ENCODE peak calls at places on chromosomes 5 and 9, in six cellular contexts. One of them, this sample, is unnamed.
A peak's percentile ranks its signal among the peaks of the same experiment; 100 is the strongest.

GRCh38 chr5:72066658-72067057 is 40.6 kb upstream of the MAP1B start:
- DNase-seq in suprapubic skin: no peak
- DNase-seq in upper lobe of left lung: no peak
- DNase-seq in tibial nerve: no peak
- DNase-seq in H1: no peak
- DNase-seq in lower leg skin: no peak
- DNase-seq in this sample: no peak

GRCh38 chr5:78530342-78531096 is 118.1 kb downstream of the LHFPL2 start:
- DNase-seq in suprapubic skin: no peak
- DNase-seq in upper lobe of left lung: no peak
- DNase-seq in tibial nerve: no peak
- DNase-seq in H1: no peak
- DNase-seq in lower leg skin: no peak
- DNase-seq in this sample: no peak

GRCh38 chr5:77518304-77518703 is 26.2 kb upstream of the WDR41 start:
- DNase-seq in suprapubic skin: no peak
- DNase-seq in upper lobe of left lung: no peak
- DNase-seq in tibial nerve: no peak
- DNase-seq in H1: no peak
- DNase-seq in lower leg skin: no peak
- DNase-seq in this sample: no peak

GRCh38 chr9:12666813-12667212 is 26.4 kb upstream of the TYRP1 start:
- DNase-seq in suprapubic skin: no peak
- DNase-seq in upper lobe of left lung: no peak
- DNase-seq in tibial nerve: no peak
- DNase-seq in H1: no peak
- DNase-seq in lower leg skin: no peak
- DNase-seq in this sample: no peak

GRCh38 chr5:137051165-137051564 is 448.0 kb downstream of the SPOCK1 start:
- DNase-seq in suprapubic skin: no peak
- DNase-seq in upper lobe of left lung: no peak
- DNase-seq in tibial nerve: no peak
- DNase-seq in H1: no peak
- DNase-seq in lower leg skin: no peak
- DNase-seq in this sample: no peak

GRCh38 chr9:69253057-69253456 is 72.0 kb upstream of the ENTREP1 start:
- DNase-seq in suprapubic skin: no peak
- DNase-seq in upper lobe of left lung: no peak
- DNase-seq in tibial nerve: no peak
- DNase-seq in H1: no peak
- DNase-seq in lower leg skin: no peak
- DNase-seq in this sample: peak; percentile 78

GRCh38 chr5:109080896-109081295 is 328.9 kb downstream of the PJA2 start:
- DNase-seq in suprapubic skin: no peak
- DNase-seq in upper lobe of left lung: no peak
- DNase-seq in tibial nerve: no peak
- DNase-seq in H1: no peak
- DNase-seq in lower leg skin: no peak
- DNase-seq in this sample: no peak

GRCh38 chr9:133160742-133161541 is 2.8 kb downstream of the GBGT1 start:
- DNase-seq in suprapubic skin: no peak
- DNase-seq in upper lobe of left lung: no peak
- DNase-seq in tibial nerve: peak; percentile 80
- DNase-seq in H1: no peak
- DNase-seq in lower leg skin: peak; percentile 95
- DNase-seq in this sample: peak; percentile 64

GRCh38 chr9:5612187-5612535 is 16.7 kb upstream of the RIC1 start:
- DNase-seq in suprapubic skin: no peak
- DNase-seq in upper lobe of left lung: no peak
- DNase-seq in tibial nerve: no peak
- DNase-seq in H1: no peak
- DNase-seq in lower leg skin: no peak
- DNase-seq in this sample: no peak

GRCh38 chr5:130333089-130333488 is 428.8 kb downstream of the CHSY3 start:
- DNase-seq in suprapubic skin: no peak
- DNase-seq in upper lobe of left lung: no peak
- DNase-seq in tibial nerve: no peak
- DNase-seq in H1: no peak
- DNase-seq in lower leg skin: no peak
- DNase-seq in this sample: no peak

GRCh38 chr5:57841671-57842375 is 359.2 kb upstream of the ACTBL2 start:
- DNase-seq in suprapubic skin: no peak
- DNase-seq in upper lobe of left lung: no peak
- DNase-seq in tibial nerve: no peak
- DNase-seq in H1: peak; percentile 46
- DNase-seq in lower leg skin: no peak
- DNase-seq in this sample: peak; percentile 46

GRCh38 chr5:61319388-61320146 is 12.5 kb upstream of the ZSWIM6 start:
- DNase-seq in suprapubic skin: no peak
- DNase-seq in upper lobe of left lung: no peak
- DNase-seq in tibial nerve: no peak
- DNase-seq in H1: peak; percentile 60
- DNase-seq in lower leg skin: no peak
- DNase-seq in this sample: no peak

GRCh38 chr9:84296146-84296843 is 44.3 kb downstream of the SLC28A3 start:
- DNase-seq in suprapubic skin: no peak
- DNase-seq in upper lobe of left lung: no peak
- DNase-seq in tibial nerve: no peak
- DNase-seq in H1: no peak
- DNase-seq in lower leg skin: no peak
- DNase-seq in this sample: no peak

GRCh38 chr5:78509884-78510769 is 138.4 kb downstream of the LHFPL2 start:
- DNase-seq in suprapubic skin: peak; percentile 83
- DNase-seq in upper lobe of left lung: peak; percentile 95
- DNase-seq in tibial nerve: no peak
- DNase-seq in H1: peak; percentile 82
- DNase-seq in lower leg skin: peak; percentile 89
- DNase-seq in this sample: peak; percentile 67

GRCh38 chr9:124675261-124676158 is 95.6 kb downstream of the NR6A1 start:
- DNase-seq in suprapubic skin: no peak
- DNase-seq in upper lobe of left lung: no peak
- DNase-seq in tibial nerve: no peak
- DNase-seq in H1: no peak
- DNase-seq in lower leg skin: no peak
- DNase-seq in this sample: no peak

GRCh38 chr5:161804263-161804662 is 43.7 kb upstream of the GABRA1 start:
- DNase-seq in suprapubic skin: no peak
- DNase-seq in upper lobe of left lung: no peak
- DNase-seq in tibial nerve: no peak
- DNase-seq in H1: no peak
- DNase-seq in lower leg skin: no peak
- DNase-seq in this sample: no peak

GRCh38 chr5:160356550-160357347 is 13.7 kb downstream of the C1QTNF2 start:
- DNase-seq in suprapubic skin: no peak
- DNase-seq in upper lobe of left lung: no peak
- DNase-seq in tibial nerve: no peak
- DNase-seq in H1: no peak
- DNase-seq in lower leg skin: no peak
- DNase-seq in this sample: no peak

GRCh38 chr5:2015961-2016360 is 133.2 kb upstream of the IRX4 start:
- DNase-seq in suprapubic skin: no peak
- DNase-seq in upper lobe of left lung: no peak
- DNase-seq in tibial nerve: no peak
- DNase-seq in H1: peak; percentile 24
- DNase-seq in lower leg skin: peak; percentile 77
- DNase-seq in this sample: no peak

GRCh38 chr5:125870271-125870670 is 552.9 kb upstream of the GRAMD2B start:
- DNase-seq in suprapubic skin: no peak
- DNase-seq in upper lobe of left lung: no peak
- DNase-seq in tibial nerve: no peak
- DNase-seq in H1: no peak
- DNase-seq in lower leg skin: no peak
- DNase-seq in this sample: no peak

GRCh38 chr9:105282870-105283621 is 38.6 kb downstream of the SLC44A1 start:
- DNase-seq in suprapubic skin: no peak
- DNase-seq in upper lobe of left lung: no peak
- DNase-seq in tibial nerve: no peak
- DNase-seq in H1: no peak
- DNase-seq in lower leg skin: no peak
- DNase-seq in this sample: no peak

GRCh38 chr5:149345892-149346222 is 558 bp downstream of the GRPEL2 start:
- DNase-seq in suprapubic skin: no peak
- DNase-seq in upper lobe of left lung: no peak
- DNase-seq in tibial nerve: no peak
- DNase-seq in H1: no peak
- DNase-seq in lower leg skin: no peak
- DNase-seq in this sample: no peak

GRCh38 chr9:78994476-78994875 is 577.3 kb upstream of the TLE4 start:
- DNase-seq in suprapubic skin: no peak
- DNase-seq in upper lobe of left lung: no peak
- DNase-seq in tibial nerve: no peak
- DNase-seq in H1: no peak
- DNase-seq in lower leg skin: no peak
- DNase-seq in this sample: no peak

GRCh38 chr5:36152324-36153298 is 700 bp downstream of the SKP2 start:
- DNase-seq in suprapubic skin: no peak
- DNase-seq in upper lobe of left lung: no peak
- DNase-seq in tibial nerve: no peak
- DNase-seq in H1: no peak
- DNase-seq in lower leg skin: no peak
- DNase-seq in this sample: no peak

GRCh38 chr5:36153727-36154126 is 1.8 kb downstream of the SKP2 start:
- DNase-seq in suprapubic skin: no peak
- DNase-seq in upper lobe of left lung: no peak
- DNase-seq in tibial nerve: no peak
- DNase-seq in H1: no peak
- DNase-seq in lower leg skin: no peak
- DNase-seq in this sample: no peak

GRCh38 chr5:36153299-36153677 is 1.4 kb downstream of the SKP2 start:
- DNase-seq in suprapubic skin: no peak
- DNase-seq in upper lobe of left lung: no peak
- DNase-seq in tibial nerve: no peak
- DNase-seq in H1: no peak
- DNase-seq in lower leg skin: no peak
- DNase-seq in this sample: no peak

GRCh38 chr5:36150676-36151433 is 832 bp downstream of the LMBRD2 start:
- DNase-seq in suprapubic skin: no peak
- DNase-seq in upper lobe of left lung: peak; percentile 7
- DNase-seq in tibial nerve: no peak
- DNase-seq in H1: peak; percentile 54
- DNase-seq in lower leg skin: no peak
- DNase-seq in this sample: no peak

GRCh38 chr5:36151434-36152323 is at the start of the genes LMBRD2 and SKP2:
- DNase-seq in suprapubic skin: peak; percentile 96
- DNase-seq in upper lobe of left lung: peak; percentile 97
- DNase-seq in tibial nerve: peak; percentile 96
- DNase-seq in H1: peak; percentile 92
- DNase-seq in lower leg skin: peak; percentile 99
- DNase-seq in this sample: peak; percentile 95
- TF ChIP-seq POLR2A in suprapubic skin: peak; percentile 48
- TF ChIP-seq POLR2A in upper lobe of left lung: peak; percentile 74
- TF ChIP-seq POLR2A in tibial nerve: peak; percentile 57
- TF ChIP-seq POLR2A in H1: peak; percentile 56
- TF ChIP-seq POLR2A in lower leg skin: no peak
- TF ChIP-seq POLR2A in this sample: peak; percentile 25

GRCh38 chr5:178899289-178899688 is 3.6 kb downstream of the ZFP2 start:
- DNase-seq in suprapubic skin: no peak
- DNase-seq in upper lobe of left lung: no peak
- DNase-seq in tibial nerve: no peak
- DNase-seq in H1: no peak
- DNase-seq in lower leg skin: no peak
- DNase-seq in this sample: no peak

GRCh38 chr5:178895615-178896571 is at the start of gene ZFP2:
- DNase-seq in suprapubic skin: no peak
- DNase-seq in upper lobe of left lung: peak; percentile 91
- DNase-seq in tibial nerve: peak; percentile 8
- DNase-seq in H1: peak; percentile 82
- DNase-seq in lower leg skin: peak; percentile 87
- DNase-seq in this sample: no peak
- TF ChIP-seq POLR2A in suprapubic skin: no peak
- TF ChIP-seq POLR2A in upper lobe of left lung: peak; percentile 8
- TF ChIP-seq POLR2A in tibial nerve: no peak
- TF ChIP-seq POLR2A in H1: peak; percentile 54
- TF ChIP-seq POLR2A in lower leg skin: no peak
- TF ChIP-seq POLR2A in this sample: no peak

GRCh38 chr9:91059713-91060112 is 258.1 kb downstream of the SYK start:
- DNase-seq in suprapubic skin: no peak
- DNase-seq in upper lobe of left lung: no peak
- DNase-seq in tibial nerve: no peak
- DNase-seq in H1: peak; percentile 11
- DNase-seq in lower leg skin: peak; percentile 83
- DNase-seq in this sample: no peak

GRCh38 chr9:91062281-91062680 is 260.7 kb downstream of the SYK start:
- DNase-seq in suprapubic skin: no peak
- DNase-seq in upper lobe of left lung: no peak
- DNase-seq in tibial nerve: no peak
- DNase-seq in H1: peak; percentile 36
- DNase-seq in lower leg skin: no peak
- DNase-seq in this sample: no peak

GRCh38 chr9:91056917-91057316 is 255.3 kb downstream of the SYK start:
- DNase-seq in suprapubic skin: no peak
- DNase-seq in upper lobe of left lung: no peak
- DNase-seq in tibial nerve: no peak
- DNase-seq in H1: no peak
- DNase-seq in lower leg skin: no peak
- DNase-seq in this sample: no peak

GRCh38 chr9:91063471-91063870 is 261.9 kb downstream of the SYK start:
- DNase-seq in suprapubic skin: no peak
- DNase-seq in upper lobe of left lung: no peak
- DNase-seq in tibial nerve: no peak
- DNase-seq in H1: peak; percentile 26
- DNase-seq in lower leg skin: no peak
- DNase-seq in this sample: no peak

GRCh38 chr9:91060520-91061343 is 259.1 kb downstream of the SYK start:
- DNase-seq in suprapubic skin: no peak
- DNase-seq in upper lobe of left lung: no peak
- DNase-seq in tibial nerve: peak; percentile 90
- DNase-seq in H1: peak; percentile 8
- DNase-seq in lower leg skin: peak; percentile 91
- DNase-seq in this sample: peak; percentile 40
- TF ChIP-seq POLR2A in suprapubic skin: no peak
- TF ChIP-seq POLR2A in upper lobe of left lung: no peak
- TF ChIP-seq POLR2A in tibial nerve: no peak
- TF ChIP-seq POLR2A in H1: no peak
- TF ChIP-seq POLR2A in lower leg skin: no peak
- TF ChIP-seq POLR2A in this sample: no peak

DNA sequence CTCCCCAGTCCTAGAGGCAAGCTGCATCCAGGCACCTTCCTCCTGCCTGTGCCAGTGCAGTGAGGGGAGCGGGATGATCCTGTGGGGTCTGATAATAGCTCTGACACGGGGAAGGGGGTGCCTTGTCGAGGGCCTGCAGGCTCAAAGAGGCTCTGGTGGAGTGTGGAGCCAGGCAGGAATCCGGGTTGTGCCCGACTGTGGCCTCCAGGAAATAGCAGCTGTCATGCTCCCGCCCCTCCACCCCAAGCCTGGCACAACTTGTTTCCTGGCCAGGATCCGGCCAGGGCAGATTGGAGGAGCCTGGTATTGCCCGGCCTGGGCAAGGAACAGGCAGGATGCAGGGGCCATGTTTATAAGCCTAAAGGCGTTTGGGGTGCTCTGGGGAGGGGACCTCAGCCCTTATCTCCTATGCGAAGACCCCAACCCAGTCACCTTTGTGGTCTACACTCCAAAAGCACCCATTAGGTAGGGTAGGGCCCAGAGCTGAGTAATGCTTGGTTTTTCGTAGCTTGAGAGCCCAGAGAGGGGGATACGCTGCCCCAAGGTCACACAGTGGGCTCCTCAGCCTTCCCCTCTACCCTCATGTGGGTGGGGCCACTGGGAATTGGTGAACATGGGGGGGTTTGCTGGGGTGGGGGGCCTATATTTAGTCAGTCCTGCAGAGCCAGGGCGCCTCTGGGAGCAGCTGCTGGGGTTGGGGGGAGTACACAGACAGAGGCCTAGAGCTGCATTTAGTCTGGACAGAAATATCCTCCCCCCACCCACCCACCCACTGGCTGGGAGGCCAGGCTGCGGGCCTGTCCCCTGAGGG is 12.2 kb downstream of the CXXC5 start:
- DNase-seq in suprapubic skin: no peak
- DNase-seq in upper lobe of left lung: no peak
- DNase-seq in tibial nerve: no peak
- DNase-seq in H1: no peak
- DNase-seq in lower leg skin: peak; percentile 94
- DNase-seq in this sample: peak; percentile 91
- TF ChIP-seq POLR2A in suprapubic skin: no peak
- TF ChIP-seq POLR2A in upper lobe of left lung: peak; percentile 69
- TF ChIP-seq POLR2A in tibial nerve: peak; percentile 31
- TF ChIP-seq POLR2A in H1: no peak
- TF ChIP-seq POLR2A in lower leg skin: no peak
- TF ChIP-seq POLR2A in this sample: no peak